ENCODE peak calls at places on chromosomes 11 and 22, in nine cellular contexts. Q, S, C, P, O, R, D, T and H are unnamed samples.

GRCh38 chr11:27296406-27296994 is 66.5 kb downstream of the CCDC34 start:
- DNase-seq in O (no peak), R (peak), S (peak), C (no peak), P (no peak), T (no peak), D (no peak), Q (peak), H (peak)

GRCh38 chr22:43823353-43823908 is 11.3 kb upstream of the EFCAB6 start:
- DNase-seq in Q (peak), P (peak), O (peak), S (no peak), R (no peak), C (no peak), D (peak), T (no peak), H (no peak)

GRCh38 chr11:133038850-133039249 is 493.5 kb downstream of the OPCML start:
- DNase-seq in Q (no peak), O (peak), C (no peak), P (no peak), R (peak), D (no peak), S (no peak), T (no peak), H (no peak)

GRCh38 chr22:23215294-23216204 is 35.2 kb downstream of the BCR start:
- DNase-seq in O (no peak), D (no peak), S (no peak), R (no peak), C (no peak), P (peak), Q (peak), T (no peak), H (no peak)

GRCh38 chr22:17990942-17991341 is 33.4 kb downstream of the MICAL3 start:
- DNase-seq in C (no peak), P (no peak), R (no peak), S (no peak), Q (no peak), O (no peak), D (no peak), T (no peak), H (no peak)

GRCh38 chr11:6127881-6128280 is 20.4 kb downstream of the OR56B4 start:
- DNase-seq in P (peak), C (no peak), T (no peak), Q (no peak), R (no peak), S (no peak), D (no peak), O (no peak), H (no peak)

GRCh38 chr11:18522388-18522787 is 4.4 kb downstream of the TSG101 start:
- DNase-seq in R (peak), P (no peak), Q (no peak), S (no peak), T (no peak), O (peak), D (no peak), C (no peak), H (no peak)

GRCh38 chr22:48722661-48723060 is 1105.0 kb downstream of the BRD1 start:
- DNase-seq in P (no peak), R (no peak), S (no peak), C (no peak), Q (no peak), T (no peak), D (no peak), O (no peak), H (no peak)

GRCh38 chr11:365831-366230 is 3.5 kb upstream of the B4GALNT4 start:
- DNase-seq in R (no peak), D (no peak), Q (no peak), O (no peak), S (no peak), T (no peak), C (no peak), P (no peak), H (no peak)

GRCh38 chr11:62419560-62420342 is 918 bp downstream of the SCGB1A1 start:
- DNase-seq in D (no peak), O (no peak), S (no peak), P (no peak), Q (no peak), C (no peak), R (no peak), T (no peak), H (no peak)

GRCh38 chr11:60493454-60493853 is 876 bp downstream of the MS4A12 start:
- DNase-seq in O (no peak), T (no peak), P (no peak), Q (no peak), S (no peak), R (no peak), C (no peak), D (no peak), H (no peak)

GRCh38 chr22:19764636-19765476 is 4.3 kb downstream of the TBX1 start:
- DNase-seq in T (no peak), S (no peak), O (no peak), P (no peak), D (no peak), R (no peak), C (no peak), Q (no peak), H (no peak)

GRCh38 chr11:76769645-76770586 is 13.2 kb upstream of the TSKU start:
- DNase-seq in R (no peak), O (peak), D (no peak), S (no peak), C (no peak), P (peak), Q (peak), T (no peak), H (no peak)

GRCh38 chr11:100682247-100682969 is 4.7 kb upstream of the ARHGAP42 start:
- DNase-seq in C (no peak), T (no peak), D (no peak), Q (peak), O (no peak), S (no peak), P (no peak), R (peak), H (peak)

DNA sequence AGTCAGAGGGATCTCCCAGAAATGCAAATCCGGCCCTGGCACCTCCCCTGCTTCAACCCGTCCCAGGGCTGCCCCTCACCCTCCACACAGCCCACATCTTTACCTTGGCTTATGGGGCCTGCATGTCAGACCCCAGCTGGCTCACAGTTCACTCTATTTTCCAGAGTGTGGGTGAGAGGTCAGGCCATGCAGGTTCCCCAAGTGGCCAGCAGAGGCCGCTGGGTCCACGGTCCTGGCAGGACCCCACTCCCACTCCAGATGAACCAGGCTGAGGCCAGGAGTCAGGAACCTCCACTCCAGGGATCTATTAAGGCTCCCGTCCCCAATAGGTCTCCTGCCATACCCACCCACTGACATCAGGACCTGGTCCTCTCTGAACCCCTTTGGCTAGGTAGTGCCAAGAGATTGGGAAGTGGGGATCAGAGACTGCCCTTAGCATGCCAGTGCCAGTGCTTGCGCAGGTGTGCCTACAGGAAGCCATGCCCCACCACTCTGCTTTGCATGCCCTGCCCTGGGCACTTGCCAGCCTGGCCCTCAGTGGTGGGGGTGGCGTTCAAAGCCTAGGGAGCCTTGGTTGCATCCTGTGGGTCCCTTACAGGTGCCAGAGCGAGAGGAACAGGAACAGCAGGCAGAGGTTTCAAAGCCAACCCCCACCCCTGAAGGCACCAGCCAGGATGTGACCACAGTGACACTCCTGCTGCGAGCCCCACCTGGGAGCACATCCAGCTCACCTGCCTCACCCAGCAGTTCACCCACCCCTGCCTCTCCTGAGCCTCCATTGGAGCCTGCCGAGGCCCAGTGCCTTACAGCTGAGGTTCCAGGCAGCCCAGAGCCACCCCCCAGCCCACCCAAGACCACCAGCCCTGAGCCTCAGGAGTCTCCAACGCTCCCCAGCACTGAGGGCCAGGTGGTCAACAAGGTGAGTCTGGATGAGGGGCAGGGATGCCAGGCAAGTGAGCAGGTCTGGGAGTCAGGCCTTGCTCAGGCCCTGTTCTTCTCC is 8.3 kb downstream of the SMTN start:
- DNase-seq in C (peak), D (peak), O (peak), T (no peak), S (no peak), P (no peak), Q (peak), R (peak), H (peak)
- TF ChIP-seq CTCF in C (peak), D (peak), O (peak), T (peak), S (peak), P (peak), Q (peak), R (peak), H (peak)

GRCh38 chr11:64893194-64894069 is 15.0 kb upstream of the EHD1 start:
- DNase-seq in R (no peak), O (no peak), P (no peak), Q (no peak), C (no peak), D (no peak), S (no peak), T (no peak), H (no peak)

GRCh38 chr11:64892411-64892831 is 14.0 kb upstream of the EHD1 start:
- DNase-seq in T (no peak), C (no peak), P (no peak), O (no peak), D (no peak), Q (no peak), S (no peak), R (no peak), H (no peak)

GRCh38 chr11:64894812-64895452 is 16.5 kb upstream of the EHD1 start:
- DNase-seq in C (no peak), D (no peak), Q (no peak), T (no peak), R (no peak), P (no peak), O (no peak), S (no peak), H (no peak)

GRCh38 chr11:64892838-64893193 is 14.4 kb upstream of the EHD1 start:
- DNase-seq in T (no peak), S (no peak), P (no peak), O (no peak), R (no peak), C (no peak), D (no peak), Q (no peak), H (no peak)

DNA sequence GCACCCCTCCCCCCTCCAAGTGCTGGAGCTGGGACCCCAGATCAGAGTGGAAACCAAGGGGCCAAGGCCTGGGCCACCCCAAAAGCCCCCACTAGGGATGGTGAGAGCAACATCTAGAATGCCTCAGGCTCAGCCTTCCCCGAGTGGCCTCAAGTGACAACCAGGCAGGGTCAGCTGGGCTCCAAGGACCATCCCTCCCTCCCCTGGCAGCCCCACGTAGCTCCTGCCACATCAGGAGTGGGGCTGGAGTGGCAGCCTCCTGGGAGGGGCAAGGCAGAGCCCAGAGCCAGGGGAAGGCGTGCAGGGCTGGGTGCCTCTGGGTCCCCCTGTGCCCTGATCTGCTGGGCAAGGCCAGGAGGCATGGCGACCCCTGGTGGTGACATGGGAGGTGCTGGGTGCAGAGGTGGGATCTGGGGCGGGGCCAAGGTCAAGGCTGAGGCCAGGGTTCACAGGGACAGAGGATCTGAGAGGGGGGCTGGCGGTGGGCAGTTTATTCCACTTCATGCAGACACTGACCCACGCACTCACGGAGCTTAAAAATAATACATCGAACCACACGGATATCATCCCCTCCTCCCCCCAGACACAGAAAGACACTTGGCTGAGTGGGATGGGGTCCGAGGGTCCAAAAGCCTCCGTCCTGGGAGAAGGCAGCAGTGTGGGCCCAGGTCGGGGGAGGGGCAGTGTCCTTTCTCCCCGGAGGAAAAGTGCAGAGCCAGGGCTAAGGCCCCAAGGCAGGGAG is 15.8 kb upstream of the EHD1 start:
- DNase-seq in Q (peak), S (no peak), R (peak), T (no peak), O (peak), C (peak), P (peak), D (peak), H (peak)
- TF ChIP-seq CTCF in Q (peak), S (peak), R (peak), T (peak), O (peak), C (peak), P (peak), D (peak), H (peak)

DNA sequence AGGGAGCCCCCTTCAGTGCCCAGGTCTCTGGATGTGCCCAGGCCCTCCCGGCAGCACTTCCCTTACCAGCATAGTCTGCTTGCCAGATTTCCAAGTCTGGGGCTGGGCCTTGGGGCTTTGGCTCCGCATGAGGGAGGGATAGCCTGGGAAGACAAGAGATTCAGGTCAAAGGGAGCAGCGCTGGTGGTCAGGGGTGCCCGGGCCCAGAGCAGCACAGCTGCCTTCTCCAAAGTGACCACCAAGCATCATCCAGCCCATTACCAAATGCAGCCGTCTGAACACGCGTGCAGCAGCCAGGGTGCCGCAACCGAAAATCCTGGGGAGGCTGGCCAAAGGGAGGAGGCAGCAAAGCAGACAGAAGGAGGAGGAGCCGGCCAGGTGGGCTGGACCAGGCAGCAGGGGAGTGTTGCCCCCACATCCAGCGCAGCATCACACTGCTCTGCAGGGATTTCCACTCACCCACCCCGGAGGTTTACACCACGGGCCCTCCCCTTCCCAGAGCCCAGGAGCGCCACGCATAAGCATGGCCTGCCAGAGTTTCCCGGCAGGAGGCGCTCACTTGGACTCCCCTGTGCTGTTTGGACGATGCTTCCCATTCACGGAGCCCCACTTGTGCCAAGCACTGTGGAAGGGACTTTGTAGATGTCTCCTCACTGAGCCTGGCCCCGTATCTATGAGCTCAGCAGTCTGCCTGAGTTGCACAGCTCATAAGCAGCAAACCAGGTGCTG is 22.5 kb downstream of the TRIM29 start:
- DNase-seq in D (no peak), C (no peak), T (no peak), Q (no peak), S (no peak), R (no peak), O (no peak), P (no peak), H (no peak)
- TF ChIP-seq CTCF in D (no peak), C (no peak), T (no peak), Q (no peak), S (no peak), R (no peak), O (peak), P (no peak), H (no peak)

GRCh38 chr22:28935713-28936112 is 52.3 kb downstream of the ZNRF3 start:
- DNase-seq in D (no peak), T (no peak), Q (no peak), O (no peak), C (no peak), P (no peak), S (no peak), R (no peak), H (no peak)
- TF ChIP-seq CTCF in D (no peak), T (peak), Q (peak), O (peak), C (peak), P (peak), S (peak), R (peak), H (no peak)

GRCh38 chr11:7904910-7905309 is 26.2 kb downstream of the OR10A6 start:
- DNase-seq in C (no peak), T (no peak), O (no peak), S (peak), Q (peak), P (no peak), R (no peak), D (no peak), H (no peak)
- TF ChIP-seq CTCF in C (no peak), T (peak), O (peak), S (peak), Q (no peak), P (peak), R (no peak), D (no peak), H (no peak)

DNA sequence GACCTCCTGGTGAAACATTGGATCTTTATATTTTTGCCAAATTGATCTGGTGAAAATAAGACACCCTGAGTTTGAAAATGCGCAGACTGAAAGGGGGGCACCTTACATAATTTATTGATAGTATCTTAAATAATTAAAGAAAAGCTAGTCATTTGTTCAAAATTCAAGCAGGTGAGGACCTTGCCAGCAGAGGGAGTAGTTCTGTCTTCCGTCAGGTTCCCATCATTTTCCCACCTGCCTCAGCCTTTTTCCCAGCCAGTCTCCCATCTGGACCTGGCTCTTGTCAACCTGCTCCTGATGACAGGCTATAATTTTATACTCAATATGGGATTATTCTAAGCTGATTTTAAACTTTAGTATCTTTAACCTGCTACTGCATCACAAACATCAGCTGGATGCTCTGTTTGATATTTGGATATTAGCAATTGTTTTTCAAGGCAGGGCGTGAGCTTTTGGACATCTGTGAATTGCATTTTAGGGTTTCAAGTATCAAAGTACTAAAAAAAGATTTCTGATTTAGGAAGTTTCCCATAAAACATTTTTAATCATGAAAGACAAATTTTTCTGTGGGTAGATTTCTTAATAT is 132.0 kb downstream of the ELP4 start:
- DNase-seq in C (peak), O (peak), T (no peak), Q (peak), R (peak), D (no peak), S (no peak), P (peak), H (peak)
- TF ChIP-seq CTCF in C (peak), O (peak), T (peak), Q (peak), R (peak), D (no peak), S (peak), P (peak), H (peak)

DNA sequence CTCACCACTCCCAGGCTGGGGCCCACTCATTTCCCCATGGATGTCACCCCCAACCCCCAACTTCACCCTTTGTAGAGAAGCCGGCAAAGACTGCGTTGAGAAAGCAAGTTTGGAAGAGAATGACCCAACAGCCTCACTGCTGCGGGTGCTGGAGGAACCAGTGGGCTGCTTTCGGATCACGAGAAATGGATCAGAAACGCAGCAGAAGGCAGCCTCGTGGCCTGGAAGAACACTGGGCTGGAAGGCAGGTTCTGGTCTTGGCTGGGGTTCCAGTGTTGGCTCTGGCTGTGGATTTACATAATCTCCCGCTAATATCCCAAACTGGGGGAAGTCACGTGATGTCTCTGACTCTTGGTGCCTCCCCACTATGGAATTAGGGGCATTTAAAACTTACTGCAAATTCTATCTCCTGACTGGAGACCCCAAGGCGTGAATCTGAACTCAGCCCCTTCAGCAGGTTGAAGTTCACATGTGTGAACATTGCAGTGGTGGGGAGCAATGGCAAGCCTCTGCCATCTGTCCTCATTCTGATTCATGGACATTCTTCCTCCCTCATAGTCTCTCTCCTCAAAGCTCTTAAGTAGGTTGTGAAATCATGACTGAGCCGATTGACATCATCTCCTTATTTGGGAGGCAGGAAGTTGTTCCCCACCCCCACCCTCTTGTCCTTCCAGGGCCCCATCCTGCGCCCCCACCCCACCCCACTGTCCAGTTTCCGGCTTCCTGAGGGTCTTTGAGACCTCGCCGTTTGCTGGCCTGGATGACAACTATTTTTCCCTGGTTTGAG is 37.0 kb upstream of the TIMP3 start:
- DNase-seq in O (no peak), S (peak), P (peak), T (peak), Q (peak), D (no peak), R (no peak), C (no peak), H (no peak)
- TF ChIP-seq CTCF in O (no peak), S (no peak), P (no peak), T (no peak), Q (no peak), D (no peak), R (no peak), C (no peak), H (no peak)